ENCODE peak calls at places on chromosomes 13 and 19, in five cellular contexts. E is IMR-90, Y is RWPE1, B is transverse colon, C is hepatocyte. L is an unnamed sample.

GRCh38 chr19:2561221-2561620 is 85.3 kb downstream of the GADD45B start:
- DNase-seq in E (no peak), Y (no peak), B (no peak), C (no peak), L (no peak)

GRCh38 chr13:50082426-50083283 is 67.4 kb downstream of the KCNRG start:
- DNase-seq in E (peak), Y (peak), B (peak), C (peak), L (peak)

GRCh38 chr19:45883881-45884681 is 1.9 kb downstream of the IRF2BP1 start:
- DNase-seq in E (no peak), Y (no peak), B (no peak), C (peak), L (peak)

GRCh38 chr19:11405846-11406643 is 13.1 kb downstream of the RGL3 start:
- DNase-seq in E (no peak), Y (no peak), B (no peak), C (no peak), L (no peak)

GRCh38 chr19:47267350-47267759 is 7.3 kb upstream of the INAFM1 start:
- DNase-seq in E (no peak), Y (no peak), B (no peak), C (no peak), L (no peak)

GRCh38 chr13:19601749-19602725 is 31.4 kb upstream of the MPHOSPH8 start:
- DNase-seq in E (peak), Y (peak), B (peak), C (peak), L (peak)

GRCh38 chr13:98990701-98991100 is 12.8 kb upstream of the DOCK9 start:
- DNase-seq in E (no peak), Y (no peak), B (no peak), C (no peak), L (no peak)

GRCh38 chr13:23615677-23616076 is 45.5 kb downstream of the TNFRSF19 start:
- DNase-seq in E (no peak), Y (no peak), B (no peak), C (no peak), L (no peak)

GRCh38 chr13:98144501-98145350 is 1.8 kb downstream of the FARP1 start:
- DNase-seq in E (peak), Y (peak), B (no peak), C (peak), L (no peak)

GRCh38 chr13:99072356-99072755 is 94.5 kb upstream of the DOCK9 start:
- DNase-seq in E (no peak), Y (no peak), B (no peak), C (no peak), L (no peak)

GRCh38 chr19:18322318-18322758 is 538 bp downstream of the LSM4 start:
- DNase-seq in E (peak), Y (peak), B (peak), C (peak), L (peak)

GRCh38 chr19:11322269-11323024 is 17.0 kb downstream of the RAB3D start:
- DNase-seq in E (peak), Y (no peak), B (no peak), C (no peak), L (no peak)

GRCh38 chr13:95641291-95641811 is 3.2 kb downstream of the DZIP1 start:
- DNase-seq in E (peak), Y (no peak), B (peak), C (peak), L (no peak)

GRCh38 chr19:30168760-30169159 is 203.4 kb upstream of the ZNF536 start:
- DNase-seq in E (no peak), Y (no peak), B (no peak), C (no peak), L (no peak)

GRCh38 chr13:26019241-26019640 is 32.6 kb downstream of the SHISA2 start:
- DNase-seq in E (no peak), Y (no peak), B (no peak), C (no peak), L (no peak)

DNA sequence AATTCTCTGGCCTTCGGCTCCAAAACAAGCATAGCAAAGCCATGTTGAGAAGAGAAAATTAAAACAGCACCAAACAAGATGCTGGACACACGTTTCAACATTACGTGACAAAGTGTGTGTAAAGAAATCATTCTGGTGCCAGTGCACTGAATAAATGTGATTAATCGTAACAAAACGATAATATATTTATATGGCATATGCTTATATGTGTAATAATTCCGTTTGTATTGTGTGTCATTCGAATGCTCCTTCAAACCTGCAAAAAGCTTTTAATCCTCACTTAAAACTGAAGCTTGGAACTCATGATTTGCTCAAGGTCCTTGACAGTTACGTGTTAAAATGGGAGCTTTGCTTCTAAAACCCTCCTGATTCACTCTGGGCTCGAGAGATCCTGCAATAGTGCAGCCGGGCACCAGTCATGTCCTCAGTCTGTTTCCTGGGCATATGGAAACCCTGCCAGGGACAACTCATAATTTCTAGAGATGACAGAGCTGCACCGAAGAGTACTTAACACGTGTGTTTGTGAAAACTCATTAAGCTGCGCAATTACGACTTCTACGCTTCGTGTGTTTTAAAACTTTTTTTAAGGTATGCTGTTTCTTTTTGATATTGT is 731 bp upstream of the AKAP8L start:
- DNase-seq in E (no peak), Y (no peak), B (no peak), C (no peak), L (no peak)
- H3K27ac ChIP-seq in E (no peak), Y (peak), B (peak), C (no peak), L (peak)

DNA sequence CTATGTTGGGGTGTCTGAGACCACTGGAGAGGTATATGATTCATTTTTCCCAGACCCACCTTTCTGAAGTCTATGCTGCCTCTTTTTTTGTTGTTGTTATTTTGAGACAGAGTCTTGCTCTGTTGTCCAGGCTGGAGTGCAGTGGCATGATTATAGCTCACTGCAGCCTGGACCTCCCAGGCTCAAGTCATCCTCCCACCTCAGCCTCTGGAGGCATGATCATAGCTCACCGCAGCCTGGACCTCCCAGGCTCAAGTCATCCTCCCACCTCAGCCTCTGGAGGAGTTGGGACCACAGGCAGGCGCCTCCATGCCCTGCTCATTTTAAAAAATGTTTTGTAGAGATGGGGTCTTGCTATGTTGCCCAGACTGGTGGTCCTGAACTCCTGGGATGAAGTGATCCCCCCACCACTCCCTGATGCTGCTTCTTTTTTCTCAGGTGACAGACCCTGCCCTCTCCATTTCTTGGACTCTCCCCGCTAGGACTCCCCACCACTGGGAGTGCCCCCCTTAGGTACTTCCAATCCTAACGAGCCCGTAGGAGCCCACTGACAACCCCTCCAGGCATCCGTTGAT is 45.3 kb downstream of the ARHGEF18 start:
- DNase-seq in E (no peak), Y (no peak), B (no peak), C (no peak), L (no peak)
- H3K27ac ChIP-seq in E (peak), Y (peak), B (peak), C (no peak), L (peak)

GRCh38 chr19:1531587-1531986 is 7.7 kb downstream of the PLK5 start:
- DNase-seq in E (no peak), Y (no peak), B (no peak), C (no peak), L (no peak)
- H3K27ac ChIP-seq in E (no peak), Y (no peak), B (no peak), C (no peak), L (no peak)

GRCh38 chr13:68078874-68079273 is 848.7 kb upstream of the PCDH9 start:
- DNase-seq in E (no peak), Y (no peak), B (no peak), C (no peak), L (no peak)
- H3K27ac ChIP-seq in E (no peak), Y (no peak), B (no peak), C (no peak), L (no peak)

GRCh38 chr19:44499962-44500949 is at the start of gene ZNF180:
- DNase-seq in E (peak), Y (peak), B (peak), C (peak), L (peak)

GRCh38 chr19:44499559-44499958 is 763 bp downstream of the ZNF180 start:
- DNase-seq in E (no peak), Y (no peak), B (no peak), C (no peak), L (no peak)

GRCh38 chr19:44498988-44499387 is 1.3 kb downstream of the ZNF180 start:
- DNase-seq in E (no peak), Y (no peak), B (no peak), C (no peak), L (no peak)

DNA sequence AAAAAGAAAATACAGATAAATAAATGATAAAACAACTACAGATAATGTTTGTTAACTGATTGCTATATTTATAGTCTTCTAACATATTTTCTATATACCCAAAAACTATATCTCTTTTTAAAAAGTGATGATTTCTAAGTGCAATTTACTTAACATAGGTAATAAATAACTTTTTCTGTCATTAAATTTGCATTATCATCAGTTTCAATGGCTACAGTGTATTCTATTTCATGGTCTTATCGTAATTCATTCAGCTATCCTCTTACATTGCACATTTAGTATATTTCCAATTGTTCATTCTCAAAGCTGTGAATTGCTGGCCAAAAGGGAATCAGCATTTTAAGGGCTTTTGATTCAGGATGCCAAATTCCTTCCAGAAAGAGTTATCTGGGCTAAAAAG is 3.6 kb downstream of the ZNF180 start:
- DNase-seq in E (no peak), Y (no peak), B (no peak), C (no peak), L (no peak)
- H3K27ac ChIP-seq in E (no peak), Y (no peak), B (no peak), C (no peak), L (no peak)

GRCh38 chr19:20171285-20171684 is 4.3 kb downstream of the ZNF486 start:
- DNase-seq in E (no peak), Y (peak), B (no peak), C (no peak), L (no peak)
- H3K27ac ChIP-seq in E (no peak), Y (no peak), B (no peak), C (no peak), L (no peak)

DNA sequence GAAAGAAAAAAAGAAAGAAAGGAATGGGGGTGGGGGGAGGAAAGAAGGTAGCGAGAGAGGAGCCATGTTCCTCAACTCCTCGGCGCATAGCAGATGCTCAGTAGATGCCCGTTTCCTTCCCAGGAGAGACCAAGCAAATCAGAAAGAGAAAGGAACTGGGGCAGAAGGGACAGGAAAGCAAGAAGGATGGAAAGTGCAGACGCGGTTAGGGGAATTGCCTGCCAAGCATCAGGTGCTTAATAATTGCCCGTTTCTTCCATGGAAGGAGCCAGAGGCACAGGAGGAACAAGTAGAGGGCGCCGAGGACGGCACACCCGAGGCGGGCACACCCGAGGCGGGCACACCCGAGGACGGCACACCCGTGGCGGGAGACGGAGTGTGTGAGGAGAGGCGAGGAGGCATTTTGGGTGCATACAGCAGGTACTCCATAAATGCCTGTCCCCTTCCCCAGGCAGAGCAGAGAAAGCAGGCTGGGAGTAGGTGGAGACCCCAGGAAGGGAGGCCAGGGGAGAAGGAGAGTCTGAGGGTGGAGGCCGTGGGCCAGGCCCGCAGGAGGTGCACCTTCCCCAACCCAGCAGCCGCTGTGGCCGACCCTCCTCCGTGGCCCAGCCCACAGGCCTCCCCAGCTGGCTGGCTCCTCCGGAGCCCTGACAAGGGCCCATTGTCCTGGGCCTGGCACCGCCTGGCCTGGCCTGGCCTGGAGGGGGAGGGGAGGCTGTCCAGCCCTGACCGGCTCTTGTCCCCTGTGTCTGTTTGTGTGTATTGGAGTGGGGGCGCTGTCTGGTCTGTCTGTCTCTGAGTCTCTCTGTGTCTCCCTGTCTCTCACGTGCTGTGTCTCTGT is 14.6 kb downstream of the JOSD2 start:
- DNase-seq in E (no peak), Y (no peak), B (no peak), C (no peak), L (no peak)
- H3K27ac ChIP-seq in E (no peak), Y (no peak), B (no peak), C (no peak), L (no peak)

GRCh38 chr13:110261166-110262081 is 45.5 kb downstream of the COL4A1 start:
- DNase-seq in E (no peak), Y (peak), B (no peak), C (no peak), L (no peak)
- H3K27ac ChIP-seq in E (no peak), Y (peak), B (peak), C (no peak), L (peak)